ENCODE peak calls at places on chromosomes 12 and 14, in four cellular contexts. One of them, this sample, is unnamed.

GRCh38 chr14:58697266-58697926 is 59.6 kb downstream of the DACT1 start:
- DNase-seq in AG04450: no peak
- DNase-seq in hepatocyte: no peak
- DNase-seq in CD8-positive, alpha-beta T cell: no peak
- DNase-seq in this sample: peak

GRCh38 chr14:27372771-27373170 is 774.9 kb upstream of the NOVA1 start:
- DNase-seq in AG04450: no peak
- DNase-seq in hepatocyte: no peak
- DNase-seq in CD8-positive, alpha-beta T cell: no peak
- DNase-seq in this sample: no peak

GRCh38 chr12:22082190-22082701 is 36.2 kb downstream of the CMAS start:
- DNase-seq in AG04450: no peak
- DNase-seq in hepatocyte: no peak
- DNase-seq in CD8-positive, alpha-beta T cell: no peak
- DNase-seq in this sample: peak

GRCh38 chr14:68794130-68794855 is 1.4 kb upstream of the ZFP36L1 start:
- DNase-seq in AG04450: peak
- DNase-seq in hepatocyte: peak
- DNase-seq in CD8-positive, alpha-beta T cell: peak
- DNase-seq in this sample: peak

GRCh38 chr14:92959189-92959531 is 36.2 kb downstream of the CHGA start:
- DNase-seq in AG04450: no peak
- DNase-seq in hepatocyte: no peak
- DNase-seq in CD8-positive, alpha-beta T cell: no peak
- DNase-seq in this sample: no peak

GRCh38 chr12:95953000-95953399 is 9.9 kb downstream of the AMDHD1 start:
- DNase-seq in AG04450: no peak
- DNase-seq in hepatocyte: no peak
- DNase-seq in CD8-positive, alpha-beta T cell: no peak
- DNase-seq in this sample: no peak

GRCh38 chr14:103427485-103428443 is 42.5 kb downstream of the MARK3 start:
- DNase-seq in AG04450: no peak
- DNase-seq in hepatocyte: no peak
- DNase-seq in CD8-positive, alpha-beta T cell: no peak
- DNase-seq in this sample: no peak

GRCh38 chr14:81209187-81209836 is 11.4 kb downstream of the GTF2A1 start:
- DNase-seq in AG04450: no peak
- DNase-seq in hepatocyte: no peak
- DNase-seq in CD8-positive, alpha-beta T cell: no peak
- DNase-seq in this sample: no peak

GRCh38 chr12:46516933-46517578 is 144.5 kb upstream of the SLC38A2 start:
- DNase-seq in AG04450: no peak
- DNase-seq in hepatocyte: no peak
- DNase-seq in CD8-positive, alpha-beta T cell: no peak
- DNase-seq in this sample: no peak

GRCh38 chr12:1013618-1014489 is 22.8 kb downstream of the ERC1 start:
- DNase-seq in AG04450: peak
- DNase-seq in hepatocyte: peak
- DNase-seq in CD8-positive, alpha-beta T cell: no peak
- DNase-seq in this sample: no peak

GRCh38 chr12:42967850-42968249 is 378.3 kb upstream of the PRICKLE1 start:
- DNase-seq in AG04450: no peak
- DNase-seq in hepatocyte: no peak
- DNase-seq in CD8-positive, alpha-beta T cell: no peak
- DNase-seq in this sample: no peak

GRCh38 chr12:64092507-64092906 is 129.6 kb downstream of the KICS2 start:
- DNase-seq in AG04450: no peak
- DNase-seq in hepatocyte: no peak
- DNase-seq in CD8-positive, alpha-beta T cell: no peak
- DNase-seq in this sample: no peak

GRCh38 chr12:108618079-108618952 is 15.4 kb downstream of the SELPLG start:
- DNase-seq in AG04450: peak
- DNase-seq in hepatocyte: peak
- DNase-seq in CD8-positive, alpha-beta T cell: peak
- DNase-seq in this sample: peak

GRCh38 chr14:89013098-89013504 is 188.7 kb downstream of the TTC8 start:
- DNase-seq in AG04450: no peak
- DNase-seq in hepatocyte: peak
- DNase-seq in CD8-positive, alpha-beta T cell: no peak
- DNase-seq in this sample: peak

GRCh38 chr12:47022296-47022695 is 57.1 kb upstream of the PCED1B start:
- DNase-seq in AG04450: no peak
- DNase-seq in hepatocyte: no peak
- DNase-seq in CD8-positive, alpha-beta T cell: no peak
- DNase-seq in this sample: no peak

GRCh38 chr14:72830786-72831583 is 62.9 kb downstream of the DPF3 start:
- DNase-seq in AG04450: no peak
- DNase-seq in hepatocyte: peak
- DNase-seq in CD8-positive, alpha-beta T cell: no peak
- DNase-seq in this sample: no peak

GRCh38 chr12:92765871-92766270 is 63.1 kb downstream of the PLEKHG7 start:
- DNase-seq in AG04450: no peak
- DNase-seq in hepatocyte: no peak
- DNase-seq in CD8-positive, alpha-beta T cell: no peak
- DNase-seq in this sample: no peak

GRCh38 chr14:20794644-20795369 is 7.8 kb downstream of the RNASE1 start:
- DNase-seq in AG04450: no peak
- DNase-seq in hepatocyte: no peak
- DNase-seq in CD8-positive, alpha-beta T cell: no peak
- DNase-seq in this sample: no peak

DNA sequence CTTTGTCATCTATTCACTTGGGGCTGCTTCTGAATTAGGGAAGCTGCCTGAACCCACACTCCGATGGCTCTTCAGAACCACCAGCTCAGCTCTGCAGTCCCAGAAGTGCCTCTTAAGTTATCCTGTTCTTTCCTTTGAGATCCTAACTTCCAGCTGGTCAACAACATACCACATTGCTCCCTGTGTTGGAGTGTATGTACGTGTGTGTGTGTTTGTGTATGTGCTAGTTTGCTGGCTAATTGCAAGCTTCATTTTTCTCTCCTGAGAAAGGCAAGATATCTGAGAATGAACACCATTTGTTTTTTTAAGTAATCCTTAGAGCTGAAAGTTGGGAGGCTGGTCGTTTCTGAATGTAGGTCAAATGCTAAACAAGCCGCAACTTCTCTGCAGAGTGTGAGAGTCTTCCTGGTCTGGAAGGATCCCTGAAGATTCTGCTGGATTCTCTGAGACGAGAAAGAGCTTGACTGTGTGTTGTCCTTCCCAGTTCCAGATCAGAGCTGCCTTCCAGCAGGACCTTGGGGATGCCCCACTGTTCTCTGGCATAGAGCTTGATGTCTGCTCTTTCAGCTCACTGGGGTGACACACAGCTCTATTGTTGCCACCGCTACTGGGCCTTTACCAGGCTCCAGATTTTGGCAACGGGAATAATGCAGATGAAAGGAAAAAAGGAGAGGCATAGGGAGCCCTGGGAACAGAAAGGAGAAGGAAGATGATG is 829 bp downstream of the GSG1 start:
- DNase-seq in AG04450: no peak
- DNase-seq in hepatocyte: peak
- DNase-seq in CD8-positive, alpha-beta T cell: no peak
- DNase-seq in this sample: no peak
- H3K4me3 ChIP-seq in AG04450: no peak
- H3K4me3 ChIP-seq in hepatocyte: no peak
- H3K4me3 ChIP-seq in CD8-positive, alpha-beta T cell: no peak
- H3K4me3 ChIP-seq in this sample: no peak

GRCh38 chr14:105340821-105341408 is 26.4 kb downstream of the PACS2 start:
- DNase-seq in AG04450: no peak
- DNase-seq in hepatocyte: no peak
- DNase-seq in CD8-positive, alpha-beta T cell: no peak
- DNase-seq in this sample: no peak
- H3K4me3 ChIP-seq in AG04450: no peak
- H3K4me3 ChIP-seq in hepatocyte: no peak
- H3K4me3 ChIP-seq in CD8-positive, alpha-beta T cell: no peak
- H3K4me3 ChIP-seq in this sample: no peak

DNA sequence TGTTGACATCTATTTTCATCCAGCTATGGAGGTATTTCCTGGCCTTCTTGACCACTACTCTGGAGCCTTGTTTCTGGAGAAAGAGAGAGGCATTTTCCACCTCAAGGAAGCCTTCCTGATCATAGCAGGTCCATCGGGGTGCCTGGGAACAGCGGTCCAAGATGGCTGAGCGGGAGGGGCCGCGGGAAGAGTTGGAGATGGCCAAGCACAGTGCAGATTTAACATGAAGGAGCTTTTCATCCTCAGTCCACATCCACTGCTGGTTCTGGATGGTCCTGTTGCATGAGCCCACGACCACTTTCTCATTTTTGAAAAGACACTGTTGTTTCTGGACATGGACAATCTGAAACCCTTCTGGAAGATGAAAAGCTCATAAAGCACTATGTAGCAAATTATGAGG is 1.5 kb downstream of the PTPRB start:
- DNase-seq in AG04450: no peak
- DNase-seq in hepatocyte: no peak
- DNase-seq in CD8-positive, alpha-beta T cell: no peak
- DNase-seq in this sample: no peak
- H3K4me3 ChIP-seq in AG04450: no peak
- H3K4me3 ChIP-seq in hepatocyte: no peak
- H3K4me3 ChIP-seq in CD8-positive, alpha-beta T cell: no peak
- H3K4me3 ChIP-seq in this sample: no peak

GRCh38 chr12:67362526-67362925 is 93.4 kb downstream of the CAND1 start:
- DNase-seq in AG04450: no peak
- DNase-seq in hepatocyte: no peak
- DNase-seq in CD8-positive, alpha-beta T cell: no peak
- DNase-seq in this sample: no peak
- H3K4me3 ChIP-seq in AG04450: no peak
- H3K4me3 ChIP-seq in hepatocyte: no peak
- H3K4me3 ChIP-seq in CD8-positive, alpha-beta T cell: no peak
- H3K4me3 ChIP-seq in this sample: no peak